ENCODE peak calls at places on chromosomes 1 and 21, in four cellular contexts. X is IMR-90, I is GM23338, P is pancreas. Y is an unnamed sample.

GRCh38 chr1:200906491-200906890 is 11.8 kb downstream of the INAVA start:
- DNase-seq in X (no peak), I (no peak), P (no peak), Y (no peak)

GRCh38 chr1:217369271-217369981 is 261.5 kb downstream of the GPATCH2 start:
- DNase-seq in X (no peak), I (peak; percentile 75), P (no peak), Y (no peak)

GRCh38 chr21:23853796-23854379 is 1753.4 kb downstream of the MRPL39 start:
- DNase-seq in X (peak; percentile 31), I (peak; percentile 45), P (no peak), Y (no peak)

GRCh38 chr1:36883315-36883949 is 150.9 kb downstream of the GRIK3 start:
- DNase-seq in X (no peak), I (no peak), P (no peak), Y (peak; percentile 34)

GRCh38 chr21:31557956-31558838 is 101.3 kb upstream of the SOD1 start:
- DNase-seq in X (no peak), I (peak; percentile 57), P (peak; percentile 8), Y (no peak)

GRCh38 chr21:39849014-39849655 is 18.1 kb upstream of the PCP4 start:
- DNase-seq in X (no peak), I (no peak), P (no peak), Y (no peak)

GRCh38 chr1:230823835-230824485 is 44.4 kb downstream of the C1orf198 start:
- DNase-seq in X (no peak), I (no peak), P (peak; percentile 35), Y (no peak)

GRCh38 chr1:90558126-90558525 is 159.0 kb downstream of the BARHL2 start:
- DNase-seq in X (no peak), I (no peak), P (no peak), Y (no peak)

GRCh38 chr1:230701434-230701833 is 12.5 kb downstream of the AGT start:
- DNase-seq in X (no peak), I (no peak), P (no peak), Y (no peak)

GRCh38 chr1:21573971-21574458 is 64.8 kb downstream of the ALPL start:
- DNase-seq in X (peak; percentile 75), I (peak; percentile 92), P (peak; percentile 73), Y (peak; percentile 70)

GRCh38 chr1:93675272-93675671 is 6.4 kb downstream of the BCAR3 start:
- DNase-seq in X (no peak), I (no peak), P (no peak), Y (peak; percentile 43)

GRCh38 chr1:180636138-180636537 is 4.3 kb downstream of the XPR1 start:
- DNase-seq in X (peak; percentile 26), I (peak; percentile 19), P (peak; percentile 46), Y (no peak)

GRCh38 chr1:24946861-24947658 is 17.0 kb upstream of the RUNX3 start:
- DNase-seq in X (peak; percentile 53), I (no peak), P (no peak), Y (no peak)

GRCh38 chr1:225933072-225933471 is 7.9 kb downstream of the LEFTY2 start:
- DNase-seq in X (peak; percentile 85), I (no peak), P (no peak), Y (no peak)

GRCh38 chr1:42533101-42533863 is 70.2 kb downstream of the CCDC30 start:
- DNase-seq in X (peak; percentile 28), I (peak; percentile 11), P (no peak), Y (no peak)

GRCh38 chr21:42164064-42164789 is 54.7 kb upstream of the ABCG1 start:
- DNase-seq in X (no peak), I (peak; percentile 58), P (peak; percentile 45), Y (peak; percentile 75)

GRCh38 chr1:111454859-111455641 is 5.8 kb downstream of the ATP5PB start:
- DNase-seq in X (peak; percentile 21), I (no peak), P (no peak), Y (no peak)

GRCh38 chr1:12145616-12146342 is 21.0 kb upstream of the TNFRSF1B start:
- DNase-seq in X (no peak), I (no peak), P (no peak), Y (no peak)

GRCh38 chr1:151047925-151048644 is 534 bp downstream of the C1orf56 start:
- DNase-seq in X (peak; percentile 57), I (peak; percentile 90), P (peak; percentile 77), Y (no peak)

GRCh38 chr1:69993787-69994186 is 211.6 kb downstream of the LRRC40 start:
- DNase-seq in X (no peak), I (no peak), P (no peak), Y (no peak)

GRCh38 chr1:31955917-31956736 is 18.0 kb upstream of the PTP4A2 start:
- DNase-seq in X (peak; percentile 100), I (peak; percentile 68), P (peak; percentile 64), Y (peak; percentile 77)

GRCh38 chr1:57340361-57341192 is 83.3 kb downstream of the DAB1 start:
- DNase-seq in X (no peak), I (no peak), P (no peak), Y (no peak)

GRCh38 chr1:35305383-35305782 is 36.9 kb downstream of the ZMYM4 start:
- DNase-seq in X (no peak), I (no peak), P (no peak), Y (no peak)

GRCh38 chr1:7042322-7043231 is 257.3 kb downstream of the CAMTA1 start:
- DNase-seq in X (peak; percentile 57), I (peak; percentile 80), P (no peak), Y (no peak)

GRCh38 chr1:217432339-217432738 is 198.6 kb downstream of the GPATCH2 start:
- DNase-seq in X (no peak), I (no peak), P (no peak), Y (no peak)

GRCh38 chr1:114023377-114023776 is 44.1 kb downstream of the OLFML3 start:
- DNase-seq in X (no peak), I (no peak), P (no peak), Y (no peak)

GRCh38 chr21:44282370-44282769 is 3.3 kb upstream of the AIRE start:
- DNase-seq in X (no peak), I (no peak), P (no peak), Y (no peak)

GRCh38 chr1:226687476-226687875 is 51.6 kb downstream of the ITPKB start:
- DNase-seq in X (no peak), I (no peak), P (no peak), Y (no peak)

GRCh38 chr21:45033791-45034555 is 40.4 kb upstream of the ADARB1 start:
- DNase-seq in X (peak; percentile 73), I (no peak), P (no peak), Y (peak; percentile 8)

GRCh38 chr21:29436143-29436542 is 137.4 kb downstream of the BACH1 start:
- DNase-seq in X (no peak), I (peak; percentile 18), P (no peak), Y (no peak)

GRCh38 chr21:19807231-19807630 is 1191.0 kb upstream of the NCAM2 start:
- DNase-seq in X (no peak), I (no peak), P (no peak), Y (no peak)

GRCh38 chr1:40735234-40735633 is 43.7 kb downstream of the NFYC start:
- DNase-seq in X (no peak), I (no peak), P (no peak), Y (no peak)
- H3K4me1 ChIP-seq in X (peaks cover 5% of the 10 kb centered on the region), I (peaks cover 22% of the 10 kb centered on the region), P (no peaks in the 10 kb centered on the region), Y (no peaks in the 10 kb centered on the region)

GRCh38 chr21:34632498-34632897 is 17.6 kb upstream of the RCAN1 start:
- DNase-seq in X (no peak), I (no peak), P (no peak), Y (no peak)
- H3K4me1 ChIP-seq in X (no peaks in the 10 kb centered on the region), I (no peaks in the 10 kb centered on the region), P (no peaks in the 10 kb centered on the region), Y (no peaks in the 10 kb centered on the region)

DNA sequence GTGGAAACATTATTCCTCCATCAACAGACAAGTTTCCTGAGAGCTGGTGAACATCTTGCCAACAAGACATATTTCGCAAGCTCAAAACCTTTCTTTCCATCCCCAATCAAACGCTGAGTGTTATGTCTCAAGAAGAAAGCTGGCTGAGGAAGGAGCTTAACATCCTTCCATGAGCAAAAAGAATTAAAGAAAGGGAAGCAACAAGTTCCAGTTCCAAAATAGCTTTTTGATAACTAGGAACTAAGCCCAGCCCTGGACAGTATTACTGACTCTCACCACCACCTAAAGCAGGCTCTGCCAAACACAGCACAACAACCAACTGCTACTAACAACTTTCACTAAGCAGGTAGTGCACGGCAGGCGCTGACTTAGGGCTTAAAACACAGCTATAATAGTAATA is 50.2 kb downstream of the CAPZB start:
- DNase-seq in X (peak; percentile 81), I (no peak), P (no peak), Y (no peak)
- H3K4me1 ChIP-seq in X (peaks cover 51% of the 10 kb centered on the region), I (peaks cover 11% of the 10 kb centered on the region), P (no peaks in the 10 kb centered on the region), Y (peaks cover 44% of the 10 kb centered on the region)

GRCh38 chr1:234975941-234976871 is 152.4 kb downstream of the TOMM20 start:
- DNase-seq in X (no peak), I (no peak), P (no peak), Y (peak; percentile 75)

GRCh38 chr1:234973426-234974250 is 155.0 kb downstream of the TOMM20 start:
- DNase-seq in X (no peak), I (no peak), P (no peak), Y (no peak)

GRCh38 chr1:234977891-234978396 is 150.7 kb downstream of the TOMM20 start:
- DNase-seq in X (no peak), I (no peak), P (no peak), Y (no peak)

GRCh38 chr1:234976880-234977680 is 151.6 kb downstream of the TOMM20 start:
- DNase-seq in X (no peak), I (no peak), P (no peak), Y (no peak)

GRCh38 chr1:234975122-234975940 is 153.3 kb downstream of the TOMM20 start:
- DNase-seq in X (peak; percentile 95), I (no peak), P (no peak), Y (peak; percentile 62)
- H3K4me1 ChIP-seq in X (peaks cover 49% of the 10 kb centered on the region), I (peaks cover 18% of the 10 kb centered on the region), P (peaks cover 14% of the 10 kb centered on the region), Y (peaks cover 8% of the 10 kb centered on the region)

DNA sequence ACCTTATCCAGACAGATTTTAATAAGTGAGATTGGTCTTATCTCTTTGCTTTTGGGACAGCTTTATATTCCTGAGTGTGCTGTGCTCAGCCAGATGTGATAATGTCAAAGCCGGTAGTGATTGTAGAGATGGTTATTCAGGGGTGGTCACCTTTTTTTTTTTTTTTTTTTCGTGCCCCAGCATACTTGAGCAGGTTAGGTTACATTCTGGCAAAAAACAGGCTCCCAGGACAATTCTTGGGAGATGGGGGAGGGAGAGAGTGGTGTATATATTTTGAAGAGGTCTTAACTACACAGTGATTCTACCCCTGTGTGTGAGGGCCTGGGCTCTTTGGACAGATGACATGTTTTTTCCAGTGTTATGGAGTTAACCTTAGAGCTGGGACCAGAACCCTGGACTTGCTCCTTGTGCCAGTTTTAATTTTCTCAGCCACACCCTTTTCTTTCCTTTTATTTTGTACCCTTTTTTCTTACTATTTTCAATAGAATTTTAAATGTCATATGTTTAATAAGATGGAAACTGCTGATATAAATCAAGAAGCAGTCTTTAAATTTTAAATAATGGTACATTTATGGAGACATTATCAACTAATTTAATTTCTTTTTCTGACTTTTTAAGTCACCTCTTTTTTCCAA is 88.4 kb downstream of the DYRK1A start:
- DNase-seq in X (no peak), I (no peak), P (no peak), Y (no peak)
- H3K4me1 ChIP-seq in X (peaks cover 24% of the 10 kb centered on the region), I (peaks cover 74% of the 10 kb centered on the region), P (peaks cover 6% of the 10 kb centered on the region), Y (peaks cover 80% of the 10 kb centered on the region)